ENCODE peak calls at places on chromosomes 6 and 20, in seven cellular contexts. L is pancreas; T is small intestine; D is aorta; M is tibial artery; S is uterus; W is CD8-positive, alpha-beta memory T cell. P is an unnamed sample. For H3K36me3 and H3K4me1, the result is how much of the 10 kb centered on the place peaks cover.

GRCh38 chr6:116556065-116556464 is 2.5 kb downstream of the CALHM4 start:
- DNase-seq in L (no peak), T (no peak), D (no peak), M (no peak), S (no peak), W (no peak), P (no peak)

GRCh38 chr6:37668251-37668650 is 29.4 kb downstream of the MDGA1 start:
- DNase-seq in L (no peak), T (no peak), D (no peak), M (no peak), S (no peak), W (no peak), P (no peak)

GRCh38 chr20:53386186-53386681 is 207.4 kb downstream of the ZNF217 start:
- DNase-seq in L (no peak), T (no peak), D (no peak), M (no peak), S (no peak), W (no peak), P (no peak)

GRCh38 chr20:11403711-11404110 is 514.0 kb upstream of the BTBD3 start:
- DNase-seq in L (no peak), T (no peak), D (no peak), M (no peak), S (peak), W (no peak), P (no peak)

GRCh38 chr20:48945840-48946514 is 24.5 kb downstream of the ARFGEF2 start:
- DNase-seq in L (no peak), T (peak), D (no peak), M (no peak), S (no peak), W (no peak), P (no peak)

GRCh38 chr20:38255389-38255788 is 5.1 kb downstream of the KIAA1755 start:
- DNase-seq in L (no peak), T (no peak), D (no peak), M (no peak), S (peak), W (no peak), P (no peak)

GRCh38 chr6:14711056-14711703 is 534.7 kb upstream of the JARID2 start:
- DNase-seq in L (no peak), T (peak), D (no peak), M (no peak), S (no peak), W (peak), P (no peak)

GRCh38 chr6:163309491-163310026 is 105.0 kb upstream of the QKI start:
- DNase-seq in L (no peak), T (no peak), D (no peak), M (no peak), S (no peak), W (no peak), P (no peak)

GRCh38 chr20:31410011-31410410 is 4.0 kb upstream of the DEFB121 start:
- DNase-seq in L (no peak), T (no peak), D (no peak), M (no peak), S (no peak), W (no peak), P (no peak)

GRCh38 chr6:117303323-117303722 is 38.0 kb downstream of the VGLL2 start:
- DNase-seq in L (no peak), T (no peak), D (no peak), M (no peak), S (no peak), W (no peak), P (no peak)

GRCh38 chr6:117280922-117281321 is 15.6 kb downstream of the VGLL2 start:
- DNase-seq in L (no peak), T (no peak), D (no peak), M (no peak), S (no peak), W (no peak), P (no peak)

GRCh38 chr6:28807682-28808280 is 116.0 kb downstream of the TRIM27 start:
- DNase-seq in L (no peak), T (no peak), D (no peak), M (no peak), S (no peak), W (no peak), P (no peak)

GRCh38 chr6:1291381-1291780 is 20.5 kb upstream of the FOXQ1 start:
- DNase-seq in L (no peak), T (no peak), D (no peak), M (no peak), S (no peak), W (no peak), P (peak)

GRCh38 chr20:44640522-44640921 is 11.0 kb downstream of the ADA start:
- DNase-seq in L (no peak), T (no peak), D (no peak), M (no peak), S (no peak), W (no peak), P (no peak)

GRCh38 chr6:161138545-161139303 is 135.1 kb downstream of the AGPAT4 start:
- DNase-seq in L (no peak), T (no peak), D (peak), M (no peak), S (no peak), W (no peak), P (peak)

GRCh38 chr20:64023278-64024140 is 12.5 kb upstream of the C20orf204 start:
- DNase-seq in L (no peak), T (no peak), D (no peak), M (no peak), S (no peak), W (no peak), P (no peak)

GRCh38 chr20:64025101-64025825 is 10.7 kb upstream of the C20orf204 start:
- DNase-seq in L (no peak), T (no peak), D (no peak), M (no peak), S (no peak), W (no peak), P (no peak)

GRCh38 chr20:64022671-64023070 is 13.3 kb upstream of the C20orf204 start:
- DNase-seq in L (no peak), T (no peak), D (no peak), M (no peak), S (no peak), W (no peak), P (no peak)

GRCh38 chr20:64025826-64026412 is 10.1 kb upstream of the C20orf204 start:
- DNase-seq in L (no peak), T (no peak), D (no peak), M (no peak), S (no peak), W (no peak), P (no peak)

GRCh38 chr20:64024141-64024990 is 11.6 kb upstream of the C20orf204 start:
- DNase-seq in L (no peak), T (peak), D (no peak), M (no peak), S (no peak), W (no peak), P (no peak)
- H3K36me3 ChIP-seq in L (under half), T (under half), D (under half), M (half or more), S (under half), W (half or more), P (half or more)

DNA sequence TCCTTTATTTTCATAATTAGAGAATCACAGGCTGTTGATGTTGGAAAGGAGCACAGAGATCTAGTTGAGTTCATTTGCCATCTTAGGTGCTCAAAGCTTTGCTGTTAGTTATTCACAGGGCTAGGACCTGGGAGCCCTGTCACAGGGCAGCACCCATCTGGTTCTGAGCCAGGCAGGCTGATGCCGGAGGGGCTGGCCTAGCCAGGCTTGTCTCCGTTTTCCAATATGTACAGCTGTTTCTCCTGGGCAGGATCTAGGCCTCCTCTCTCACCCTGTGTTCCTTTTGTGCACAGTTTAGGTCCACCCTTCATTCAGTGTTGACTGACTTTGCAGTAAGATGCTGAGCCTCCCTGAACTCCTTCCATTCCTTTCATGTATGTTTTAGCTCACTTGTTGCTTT is 33.4 kb downstream of the LRRC1 start:
- DNase-seq in L (no peak), T (no peak), D (no peak), M (no peak), S (no peak), W (no peak), P (no peak)
- H3K4me1 ChIP-seq in L (under half), T (under half), D (under half), M (under half), S (under half), W (under half), P (under half)

DNA sequence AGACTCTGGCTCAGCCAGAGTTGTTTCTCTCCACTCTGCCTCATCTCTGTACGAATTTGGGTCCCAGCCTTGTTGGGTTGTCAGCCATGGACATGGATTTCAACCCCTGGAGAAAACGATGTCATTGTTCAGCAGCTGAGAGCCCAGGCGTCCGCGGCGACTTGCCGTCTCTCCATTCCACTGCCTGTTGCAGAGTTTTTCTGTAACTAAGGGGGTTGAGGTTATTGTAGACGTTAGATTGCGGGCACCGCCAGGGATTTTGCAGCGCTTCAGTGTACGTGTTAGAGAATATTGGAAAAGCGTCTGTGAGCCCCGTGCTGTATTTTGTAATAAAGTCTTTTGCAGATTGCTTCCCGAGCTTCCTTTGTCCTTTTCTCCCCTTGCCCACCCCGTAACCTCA is 13.1 kb upstream of the RBM38 start:
- DNase-seq in L (no peak), T (no peak), D (no peak), M (no peak), S (no peak), W (no peak), P (no peak)
- H3K36me3 ChIP-seq in L (under half), T (under half), D (under half), M (half or more), S (under half), W (half or more), P (half or more)

GRCh38 chr20:1845701-1846100 is 49.5 kb upstream of the SIRPA start:
- DNase-seq in L (no peak), T (no peak), D (no peak), M (no peak), S (no peak), W (no peak), P (no peak)

GRCh38 chr20:1848378-1848777 is 46.8 kb upstream of the SIRPA start:
- DNase-seq in L (no peak), T (peak), D (no peak), M (no peak), S (no peak), W (no peak), P (no peak)

GRCh38 chr20:1844723-1845523 is 50.3 kb upstream of the SIRPA start:
- DNase-seq in L (no peak), T (no peak), D (no peak), M (peak), S (no peak), W (no peak), P (no peak)

GRCh38 chr20:1846341-1846740 is 48.9 kb upstream of the SIRPA start:
- DNase-seq in L (no peak), T (no peak), D (no peak), M (no peak), S (no peak), W (no peak), P (no peak)

DNA sequence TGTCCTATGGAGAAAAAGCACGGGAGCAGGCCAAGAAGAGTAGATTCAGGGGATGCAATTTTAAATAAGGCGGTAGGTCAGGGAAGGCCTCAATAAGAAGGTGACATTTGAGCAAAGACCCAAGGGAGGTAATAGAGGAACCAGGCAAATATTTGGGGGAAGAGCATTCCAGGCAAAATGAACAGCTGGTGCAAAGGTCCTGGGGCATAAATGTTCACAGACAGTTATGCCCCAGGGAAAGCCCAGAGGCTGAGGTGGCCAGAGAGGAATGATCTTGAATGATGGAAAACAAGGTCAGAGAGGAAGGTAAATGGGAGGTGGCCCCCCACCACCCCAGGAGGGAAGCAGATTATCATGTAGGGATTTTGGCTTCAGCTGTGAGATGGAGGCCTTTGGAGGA is 47.4 kb upstream of the SIRPA start:
- DNase-seq in L (no peak), T (no peak), D (no peak), M (no peak), S (no peak), W (no peak), P (no peak)
- H3K4me1 ChIP-seq in L (under half), T (under half), D (under half), M (under half), S (under half), W (under half), P (under half)

DNA sequence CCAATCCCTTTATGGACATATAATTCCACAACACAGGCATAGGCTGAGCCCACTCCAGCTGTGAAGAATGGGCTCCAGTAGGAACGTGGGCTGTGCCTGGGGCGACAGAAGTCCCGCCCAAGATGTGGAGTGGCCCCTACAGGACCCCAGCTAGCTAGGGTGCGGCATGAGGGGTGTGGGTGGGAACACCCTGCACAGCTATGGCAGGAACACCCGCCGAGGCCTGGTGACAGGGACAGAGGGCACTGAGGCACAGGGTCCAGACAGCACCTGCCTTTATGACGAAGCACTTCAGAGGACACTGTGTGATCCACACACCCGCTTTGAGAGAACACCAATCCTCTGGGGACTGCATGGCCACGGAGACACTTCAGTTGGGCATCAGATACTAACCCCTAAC is 28.2 kb upstream of the TCFL5 start:
- DNase-seq in L (no peak), T (no peak), D (no peak), M (no peak), S (no peak), W (no peak), P (no peak)
- H3K36me3 ChIP-seq in L (under half), T (half or more), D (under half), M (half or more), S (under half), W (half or more), P (half or more)

GRCh38 chr6:107830060-107830459 is 5.9 kb upstream of the SCML4 start:
- DNase-seq in L (no peak), T (no peak), D (no peak), M (no peak), S (no peak), W (no peak), P (no peak)

GRCh38 chr6:107822154-107823046 is 1.7 kb downstream of the SCML4 start:
- DNase-seq in L (no peak), T (peak), D (no peak), M (no peak), S (no peak), W (peak), P (peak)

GRCh38 chr6:107823047-107823557 is 1.0 kb downstream of the SCML4 start:
- DNase-seq in L (no peak), T (peak), D (no peak), M (no peak), S (no peak), W (peak), P (no peak)

GRCh38 chr6:107832146-107833056 is 8.3 kb upstream of the SCML4 start:
- DNase-seq in L (no peak), T (no peak), D (no peak), M (no peak), S (no peak), W (no peak), P (no peak)

GRCh38 chr6:107827541-107827940 is 3.4 kb upstream of the SCML4 start:
- DNase-seq in L (no peak), T (no peak), D (no peak), M (no peak), S (no peak), W (no peak), P (no peak)
- H3K4me1 ChIP-seq in L (under half), T (under half), D (under half), M (under half), S (under half), W (under half), P (under half)

P was measured in esophagus muscularis mucosa.